ENCODE peak calls at places on chromosomes 6 and 20, in five cellular contexts. P is glutamatergic neuron, S is ovary, X is mesothelial cell of epicardium, D is HFF-Myc. U is an unnamed sample.

GRCh38 chr6:101268541-101268940 is 125.0 kb upstream of the GRIK2 start:
- DNase-seq in X (no peak), P (no peak), S (no peak), D (peak; percentile 15), U (no peak)

GRCh38 chr20:6765469-6766058 is 1.9 kb upstream of the BMP2 start:
- DNase-seq in S (no peak), D (no peak), X (peak; percentile 39), P (no peak), U (no peak)

GRCh38 chr6:136012198-136012884 is 160.8 kb downstream of the PDE7B start:
- DNase-seq in X (no peak), P (no peak), D (no peak), S (no peak), U (no peak)

GRCh38 chr20:45758096-45758495 is 33.6 kb downstream of the WFDC3 start:
- DNase-seq in D (no peak), P (no peak), S (no peak), X (no peak), U (no peak)

GRCh38 chr6:35181933-35182612 is 31.7 kb upstream of the SCUBE3 start:
- DNase-seq in P (no peak), X (peak; percentile 51), S (peak; percentile 31), D (peak; percentile 60), U (no peak)

GRCh38 chr6:169415179-169415578 is 161.5 kb upstream of the THBS2 start:
- DNase-seq in D (no peak), X (no peak), P (no peak), S (no peak), U (no peak)

GRCh38 chr6:109010703-109011102 is 83.9 kb downstream of the SESN1 start:
- DNase-seq in P (no peak), S (no peak), X (no peak), D (no peak), U (no peak)

GRCh38 chr6:17086469-17086868 is 15.4 kb upstream of the STMND1 start:
- DNase-seq in X (peak; percentile 51), S (no peak), D (peak; percentile 65), P (peak; percentile 41), U (no peak)

GRCh38 chr6:37565267-37566208 is 65.8 kb upstream of the CCDC167 start:
- DNase-seq in P (peak; percentile 97), S (peak; percentile 36), D (no peak), X (peak; percentile 64), U (no peak)

GRCh38 chr20:58402305-58402704 is 13.3 kb downstream of the VAPB start:
- DNase-seq in D (no peak), X (no peak), P (no peak), S (no peak), U (no peak)

GRCh38 chr20:61303675-61304074 is 51.6 kb downstream of the CDH4 start:
- DNase-seq in X (no peak), P (no peak), S (no peak), D (no peak), U (no peak)

GRCh38 chr6:34223381-34223963 is 13.2 kb upstream of the HMGA1 start:
- DNase-seq in X (no peak), D (no peak), P (no peak), S (peak; percentile 55), U (no peak)

GRCh38 chr6:129195666-129196065 is 312.7 kb downstream of the LAMA2 start:
- DNase-seq in X (no peak), S (no peak), P (no peak), D (no peak), U (no peak)

GRCh38 chr6:36727491-36728021 is 29.9 kb downstream of the RAB44 start:
- DNase-seq in S (no peak), X (no peak), P (peak; percentile 51), D (peak; percentile 24), U (no peak)

GRCh38 chr20:60137657-60138245 is 179.5 kb downstream of the CDH26 start:
- DNase-seq in D (no peak), X (no peak), S (no peak), P (peak; percentile 50), U (no peak)

GRCh38 chr6:133953634-133954415 is 801 bp downstream of the TBPL1 start:
- DNase-seq in D (no peak), X (no peak), S (no peak), P (peak; percentile 33), U (no peak)

GRCh38 chr6:133951227-133951626 is 1.8 kb upstream of the TBPL1 start:
- DNase-seq in S (no peak), P (no peak), D (no peak), X (no peak), U (no peak)

GRCh38 chr6:133955136-133955576 is 2.1 kb downstream of the TBPL1 start:
- DNase-seq in D (no peak), P (no peak), S (no peak), X (no peak), U (no peak)

GRCh38 chr6:133952815-133953633 is at the start of gene TBPL1:
- DNase-seq in P (peak; percentile 96), X (peak; percentile 85), D (peak; percentile 83), S (peak; percentile 95), U (peak; percentile 77)

DNA sequence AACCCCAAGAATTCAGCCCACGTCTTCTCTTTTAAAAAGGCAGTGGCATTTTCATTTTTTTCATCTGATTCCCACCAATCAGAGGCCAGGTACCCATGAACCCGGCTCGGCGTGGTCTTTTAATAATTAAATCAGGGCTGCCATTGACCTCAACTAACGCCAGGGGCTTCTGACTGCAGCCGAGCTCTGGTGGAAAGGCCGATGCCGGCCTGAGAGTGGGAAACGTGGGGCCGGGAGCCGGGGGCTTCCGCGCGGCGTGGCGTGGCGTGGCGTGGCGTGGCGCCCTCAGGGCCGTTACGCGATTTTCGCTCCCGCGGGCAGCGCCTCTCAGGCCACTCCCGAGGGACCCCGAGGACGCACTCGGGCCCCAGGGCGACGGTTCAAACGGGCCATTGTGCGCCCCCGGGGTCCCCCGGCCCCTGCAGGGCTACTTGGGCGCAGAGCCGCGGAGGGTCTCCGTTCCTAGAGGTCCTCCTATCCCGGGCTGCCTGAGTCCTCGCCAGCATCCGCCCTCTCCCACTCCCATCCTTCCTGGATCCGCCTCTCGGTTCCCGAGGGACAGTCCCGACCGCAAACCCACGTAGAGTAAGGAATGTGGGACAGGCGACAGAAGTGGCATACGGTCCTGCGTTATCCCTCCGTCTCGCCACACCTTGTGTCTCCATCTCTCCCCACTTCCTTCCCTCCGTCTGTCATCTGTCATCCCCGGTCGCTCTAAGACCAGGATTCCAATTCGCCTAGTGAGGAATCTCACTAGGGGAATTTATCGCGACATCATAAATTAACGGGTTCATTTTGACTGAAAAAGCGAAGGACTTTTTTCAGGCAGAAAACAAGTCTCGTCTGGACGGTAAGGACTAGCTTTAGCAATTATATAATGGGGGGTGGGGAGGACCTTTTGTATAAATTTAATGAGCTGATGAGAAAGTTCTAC is 876 bp upstream of the TBPL1 start:
- DNase-seq in S (peak; percentile 78), D (no peak), X (peak; percentile 66), P (peak; percentile 79), U (peak; percentile 37)
- TF ChIP-seq CTCF in S (peak; percentile 60), D (peak; percentile 26), X (peak; percentile 53), P (peak; percentile 84), U (no peak)

DNA sequence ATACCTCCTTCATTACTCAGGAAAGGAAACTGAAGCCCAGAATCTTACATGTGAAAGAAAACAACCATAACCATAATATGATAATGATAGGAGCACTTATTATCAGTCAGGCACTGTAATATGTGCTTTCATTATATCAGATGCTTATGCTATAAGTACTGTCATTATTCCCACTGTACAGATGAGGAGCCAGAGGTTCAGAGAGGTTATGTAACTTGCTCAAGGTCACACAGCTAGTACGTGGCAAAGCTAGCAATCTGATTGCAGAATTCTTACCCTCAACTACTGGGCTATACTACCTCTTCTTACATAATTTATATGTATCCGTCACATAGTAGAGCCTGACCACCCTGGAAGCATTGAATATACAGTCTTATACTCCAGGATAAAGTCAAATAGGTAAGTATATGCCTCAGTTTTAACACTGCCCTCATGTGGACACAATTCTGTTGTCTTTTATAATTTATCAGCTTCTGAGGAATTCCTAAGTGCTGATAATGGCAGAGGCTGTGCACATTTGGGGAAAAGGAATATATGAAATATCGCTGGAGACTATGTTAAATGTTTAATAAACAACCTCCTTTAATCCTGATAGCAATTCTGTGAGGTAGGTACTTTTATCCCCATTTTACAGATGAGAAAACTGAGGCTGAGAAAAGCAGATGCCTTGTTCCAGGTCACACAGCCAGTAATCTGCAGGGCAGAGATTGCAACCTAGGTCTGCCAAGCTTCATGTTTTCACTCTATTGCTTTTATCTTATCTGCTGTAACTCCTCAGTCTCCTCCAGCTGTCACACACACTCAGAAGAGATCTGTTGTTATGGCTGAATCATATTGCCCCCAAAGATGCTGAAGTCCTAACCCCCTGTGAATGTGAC is 13.4 kb downstream of the BCAS1 start:
- DNase-seq in S (no peak), X (no peak), D (no peak), P (no peak), U (no peak)
- TF ChIP-seq CTCF in S (no peak), X (no peak), D (no peak), P (no peak), U (no peak)

DNA sequence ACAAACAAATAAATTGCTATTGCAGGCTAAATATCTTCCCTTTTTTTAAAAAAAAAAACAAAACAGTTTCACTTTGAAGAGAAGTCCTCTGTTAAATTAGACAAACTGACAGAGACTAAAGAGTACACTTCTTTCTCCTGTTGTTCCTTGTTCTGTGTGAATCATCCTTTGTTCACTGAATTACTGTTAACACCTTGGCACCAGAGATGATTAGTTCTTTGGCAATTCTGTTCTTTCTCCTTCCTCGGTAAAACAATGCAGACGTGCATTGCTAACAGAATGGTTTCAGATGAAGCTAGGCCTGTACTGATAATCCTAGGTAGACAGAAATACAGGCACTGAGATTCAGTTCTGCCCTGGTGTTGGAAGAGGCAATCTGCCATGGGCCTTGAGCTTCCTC is 895.3 kb upstream of the CITED2 start:
- DNase-seq in S (no peak), P (no peak), X (no peak), D (no peak), U (no peak)
- TF ChIP-seq CTCF in S (no peak), P (no peak), X (no peak), D (no peak), U (no peak)

GRCh38 chr6:43402819-43403218 is 24.5 kb upstream of the ABCC10 start:
- DNase-seq in P (no peak), X (no peak), D (no peak), S (no peak), U (no peak)
- TF ChIP-seq CTCF in P (no peak), X (no peak), D (no peak), S (no peak), U (no peak)

DNA sequence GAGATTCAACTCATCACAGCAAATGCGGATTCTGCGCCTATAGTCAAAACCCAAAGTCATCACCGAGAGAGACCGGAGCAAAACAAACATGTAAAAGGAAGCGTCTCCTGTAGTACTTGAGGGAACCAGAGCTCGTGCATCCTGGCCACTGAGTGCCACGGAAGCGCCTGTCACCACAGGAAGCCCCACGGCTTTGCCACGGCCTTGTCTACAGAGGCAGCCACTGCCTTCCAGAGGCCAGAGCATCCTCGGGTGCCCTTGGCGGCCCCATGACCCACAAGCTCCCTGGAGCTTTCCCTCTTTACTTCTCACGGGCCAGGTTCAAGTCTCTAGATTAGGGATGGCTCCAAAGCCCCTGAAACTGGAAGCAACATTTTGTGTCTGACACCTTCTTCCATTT is 7.5 kb downstream of the TCFL5 start:
- DNase-seq in D (no peak), X (no peak), S (no peak), P (no peak), U (no peak)
- TF ChIP-seq CTCF in D (no peak), X (no peak), S (no peak), P (no peak), U (no peak)

DNA sequence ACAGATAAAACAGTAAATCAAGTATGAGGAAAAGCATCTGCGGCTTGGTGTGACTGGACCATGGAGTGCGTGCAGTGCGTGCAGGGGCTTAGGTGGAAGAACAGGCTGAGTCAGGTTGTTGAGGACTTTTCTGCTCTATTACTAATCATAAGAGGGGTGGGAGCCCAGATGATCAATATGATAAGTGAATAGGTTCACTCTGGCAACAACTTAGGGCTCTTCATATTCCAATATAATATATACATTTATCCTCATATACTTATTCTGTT is 56.4 kb downstream of the PDE10A start:
- DNase-seq in X (no peak), P (no peak), D (no peak), S (no peak), U (no peak)
- TF ChIP-seq CTCF in X (no peak), P (no peak), D (no peak), S (no peak), U (no peak)

GRCh38 chr6:39731565-39731964 is 6.4 kb upstream of the KIF6 start:
- DNase-seq in S (no peak), D (no peak), X (no peak), P (no peak), U (no peak)
- TF ChIP-seq CTCF in S (no peak), D (peak; percentile 24), X (no peak), P (no peak), U (no peak)

U was measured in omental fat pad.